ENCODE peak calls at places on chromosomes 12 and 14, in eight cellular contexts. J is COLO829; G is adrenal gland; R is stimulated activated CD8-positive, alpha-beta memory T cell treated with anti-CD3 and anti-CD28 coated beads, Interleukin-7, amount 100 ng/mL, for 1 hour; L is gastrocnemius medialis; Q is psoas muscle; K is cardiac muscle cell; A is Calu3. X is an unnamed sample.

GRCh38 chr12:66132408-66132807 is 1.9 kb upstream of the LLPH start:
- DNase-seq in A (no peak), R (no peak), Q (no peak), L (no peak), K (peak), G (no peak), J (no peak), X (no peak)

GRCh38 chr14:75249251-75249957 is 29.2 kb upstream of the FOS start:
- DNase-seq in R (peak), J (no peak), Q (peak), K (no peak), A (peak), L (peak), G (no peak), X (peak)

GRCh38 chr12:106288510-106289195 is 13.9 kb upstream of the TCP11L2 start:
- DNase-seq in K (peak), A (peak), L (no peak), G (peak), Q (no peak), J (peak), R (no peak), X (no peak)

GRCh38 chr14:75456069-75457023 is 28.5 kb downstream of the JDP2 start:
- DNase-seq in Q (no peak), A (no peak), J (no peak), G (no peak), R (no peak), K (no peak), L (no peak), X (peak)

GRCh38 chr12:5188413-5188930 is 144.8 kb downstream of the KCNA5 start:
- DNase-seq in G (no peak), K (no peak), L (no peak), Q (no peak), J (no peak), R (no peak), A (no peak), X (no peak)

GRCh38 chr12:77133566-77133965 is 68.2 kb upstream of the E2F7 start:
- DNase-seq in J (no peak), G (peak), Q (no peak), L (no peak), R (no peak), A (peak), K (peak), X (no peak)

GRCh38 chr12:93526786-93527428 is 45.6 kb upstream of the SOCS2 start:
- DNase-seq in G (peak), J (peak), K (peak), A (peak), R (no peak), Q (no peak), L (no peak), X (no peak)

GRCh38 chr14:89266754-89267153 is 150.3 kb downstream of the FOXN3 start:
- DNase-seq in L (no peak), K (no peak), J (no peak), G (no peak), R (no peak), Q (no peak), A (no peak), X (no peak)

GRCh38 chr12:94874986-94875312 is 128.5 kb downstream of the NDUFA12 start:
- DNase-seq in Q (no peak), K (no peak), R (no peak), J (no peak), A (no peak), L (no peak), G (peak), X (no peak)

GRCh38 chr14:43778607-43778955 is 728.5 kb downstream of the FSCB start:
- DNase-seq in R (no peak), G (no peak), K (no peak), J (no peak), Q (no peak), A (no peak), L (no peak), X (no peak)

GRCh38 chr12:57737467-57738141 is 938 bp downstream of the AGAP2 start:
- DNase-seq in G (no peak), R (no peak), Q (no peak), A (no peak), K (peak), J (no peak), L (no peak), X (no peak)

GRCh38 chr12:115882941-115883340 is 394.6 kb downstream of the MED13L start:
- DNase-seq in J (no peak), G (no peak), A (no peak), Q (no peak), R (no peak), K (no peak), L (no peak), X (no peak)

GRCh38 chr14:59186316-59186715 is 2.2 kb upstream of the DAAM1 start:
- DNase-seq in G (no peak), Q (no peak), L (no peak), J (no peak), A (no peak), K (no peak), R (no peak), X (no peak)

GRCh38 chr14:66444271-66444987 is 41.7 kb upstream of the CCDC196 start:
- DNase-seq in G (no peak), A (no peak), K (peak), Q (peak), J (no peak), L (peak), R (no peak), X (no peak)

GRCh38 chr12:46224401-46224800 is 44.4 kb downstream of the SLC38A1 start:
- DNase-seq in G (peak), R (no peak), L (peak), J (no peak), A (no peak), K (peak), Q (peak), X (no peak)

GRCh38 chr14:101017209-101017608 is 113.7 kb upstream of the RTL1 start:
- DNase-seq in J (no peak), R (no peak), K (peak), A (no peak), G (peak), L (no peak), Q (no peak), X (no peak)

GRCh38 chr12:51013441-51013840 is 12.7 kb downstream of the SLC11A2 start:
- DNase-seq in Q (no peak), G (peak), A (no peak), K (no peak), L (no peak), R (no peak), J (no peak), X (no peak)

GRCh38 chr14:77989441-77989891 is 180.7 kb upstream of the NRXN3 start:
- DNase-seq in G (no peak), R (no peak), K (no peak), L (no peak), Q (no peak), A (no peak), J (peak), X (no peak)

GRCh38 chr12:84842406-84843013 is 70.1 kb downstream of the SLC6A15 start:
- DNase-seq in G (no peak), A (peak), K (peak), Q (no peak), J (peak), R (no peak), L (no peak), X (no peak)

GRCh38 chr14:89826581-89826980 is 127.9 kb downstream of the EFCAB11 start:
- DNase-seq in G (no peak), K (no peak), Q (no peak), R (no peak), J (no peak), L (no peak), A (no peak), X (no peak)

GRCh38 chr12:58387199-58387598 is 445.8 kb downstream of the ATP23 start:
- DNase-seq in G (no peak), A (peak), R (no peak), L (no peak), K (peak), Q (no peak), J (peak), X (no peak)

GRCh38 chr12:6372403-6373003 is 2.9 kb downstream of the SCNN1A start:
- DNase-seq in L (no peak), R (no peak), Q (peak), G (peak), J (peak), K (peak), A (peak), X (peak)

GRCh38 chr14:50452979-50453705 is 56.5 kb upstream of the CDKL1 start:
- DNase-seq in Q (no peak), G (no peak), J (no peak), A (no peak), L (no peak), R (no peak), K (peak), X (no peak)